ENCODE peak calls at places on chromosomes 16 and 17, in five cellular contexts. M, P, C, A and B are unnamed samples.

GRCh38 chr16:77868478-77868877 is 80.1 kb downstream of the VAT1L start:
- DNase-seq in C (no peak), M (no peak), A (peak), P (no peak), B (no peak)

GRCh38 chr17:82108038-82108998 is 10.3 kb upstream of the FASN start:
- DNase-seq in P (no peak), C (no peak), M (no peak), A (no peak), B (no peak)

GRCh38 chr17:57281887-57282653 is 25.7 kb downstream of the MSI2 start:
- DNase-seq in M (no peak), A (no peak), C (no peak), P (no peak), B (no peak)

GRCh38 chr16:24771132-24771778 is 41.8 kb downstream of the TNRC6A start:
- DNase-seq in P (peak), C (no peak), M (no peak), A (peak), B (no peak)

GRCh38 chr17:80071116-80071980 is 30.0 kb upstream of the GAA start:
- DNase-seq in A (peak), C (no peak), P (peak), M (no peak), B (no peak)

GRCh38 chr17:16001498-16001897 is 1.9 kb downstream of the TTC19 start:
- DNase-seq in C (no peak), M (no peak), A (no peak), P (peak), B (no peak)

GRCh38 chr17:34607917-34608316 is 28.5 kb downstream of the TMEM132E start:
- DNase-seq in P (no peak), A (no peak), M (no peak), C (no peak), B (no peak)

GRCh38 chr17:7440113-7440822 is 956 bp downstream of the FGF11 start:
- DNase-seq in M (no peak), A (peak), P (peak), C (no peak), B (peak)

GRCh38 chr17:26807024-26807423 is 486.9 kb upstream of the WSB1 start:
- DNase-seq in A (no peak), M (no peak), C (no peak), P (no peak), B (no peak)

GRCh38 chr16:54050281-54051210 is 236.0 kb downstream of the IRX3 start:
- DNase-seq in P (no peak), C (no peak), M (no peak), A (peak), B (no peak)

GRCh38 chr17:72977768-72978417 is 114.6 kb downstream of the SLC39A11 start:
- DNase-seq in P (peak), M (no peak), C (no peak), A (peak), B (no peak)

GRCh38 chr16:27766166-27766925 is 216.4 kb downstream of the KATNIP start:
- DNase-seq in C (no peak), P (no peak), A (no peak), M (no peak), B (no peak)

GRCh38 chr17:74305865-74306654 is 20.0 kb upstream of the KIF19 start:
- DNase-seq in M (no peak), C (no peak), P (no peak), A (peak), B (no peak)

GRCh38 chr17:40310882-40311391 is 2.0 kb downstream of the RARA start:
- DNase-seq in M (no peak), A (peak), C (no peak), P (no peak), B (peak)

GRCh38 chr16:48454051-48454450 is 68.8 kb upstream of the SIAH1 start:
- DNase-seq in P (no peak), M (no peak), C (no peak), A (no peak), B (no peak)

GRCh38 chr17:17669081-17669850 is 12.0 kb upstream of the RAI1 start:
- DNase-seq in A (no peak), M (no peak), C (no peak), P (peak), B (no peak)

GRCh38 chr17:34354637-34355036 is 1.6 kb upstream of the CCL13 start:
- DNase-seq in M (no peak), P (peak), C (no peak), A (no peak), B (no peak)

GRCh38 chr16:70789231-70789926 is 11.6 kb downstream of the VAC14 start:
- DNase-seq in M (no peak), P (peak), A (no peak), C (no peak), B (no peak)